ENCODE peak calls at places on chromosome 4, in ten cellular contexts. I, Y, O, V, W, C, G, Q, Z and E are unnamed samples.

GRCh38 chr4:25827373-25827772 is 35.4 kb downstream of the SEL1L3 start:
- DNase-seq in I (no peak), Y (no peak), O (no peak), V (no peak), W (no peak), C (no peak), G (no peak), Q (no peak), Z (no peak), E (no peak)

GRCh38 chr4:51963871-51964513 is 56.2 kb downstream of the LRRC66 start:
- DNase-seq in I (no peak), Y (no peak), O (no peak), V (no peak), W (no peak), C (no peak), G (no peak), Q (no peak), Z (no peak), E (no peak)

GRCh38 chr4:8534129-8534528 is 46.1 kb upstream of the GPR78 start:
- DNase-seq in I (no peak), Y (peak), O (peak), V (peak), W (no peak), C (peak), G (no peak), Q (peak), Z (peak), E (peak)

GRCh38 chr4:165874799-165875371 is 1.8 kb downstream of the TLL1 start:
- DNase-seq in I (no peak), Y (no peak), O (peak), V (no peak), W (no peak), C (peak), G (no peak), Q (peak), Z (no peak), E (peak)

GRCh38 chr4:140996757-140997156 is 136.5 kb downstream of the RNF150 start:
- DNase-seq in I (no peak), Y (peak), O (no peak), V (peak), W (no peak), C (peak), G (no peak), Q (no peak), Z (no peak), E (peak)

GRCh38 chr4:152063301-152064235 is 302.8 kb upstream of the GATB start:
- DNase-seq in I (no peak), Y (no peak), O (peak), V (peak), W (peak), C (no peak), G (peak), Q (peak), Z (no peak), E (no peak)

GRCh38 chr4:87354168-87355102 is 31.8 kb upstream of the HSD17B13 start:
- DNase-seq in I (no peak), Y (peak), O (no peak), V (peak), W (no peak), C (peak), G (no peak), Q (no peak), Z (no peak), E (peak)

GRCh38 chr4:89439533-89439932 is 131.9 kb upstream of the GPRIN3 start:
- DNase-seq in I (no peak), Y (no peak), O (no peak), V (peak), W (no peak), C (no peak), G (no peak), Q (no peak), Z (no peak), E (no peak)

GRCh38 chr4:127484101-127484500 is 148.7 kb upstream of the INTU start:
- DNase-seq in I (no peak), Y (no peak), O (no peak), V (no peak), W (no peak), C (no peak), G (no peak), Q (no peak), Z (no peak), E (no peak)

GRCh38 chr4:8294036-8294435 is 24.5 kb downstream of the HTRA3 start:
- DNase-seq in I (no peak), Y (no peak), O (no peak), V (no peak), W (no peak), C (no peak), G (no peak), Q (no peak), Z (no peak), E (no peak)

GRCh38 chr4:25535701-25536473 is 119.8 kb upstream of the SLC34A2 start:
- DNase-seq in I (no peak), Y (no peak), O (no peak), V (no peak), W (no peak), C (no peak), G (no peak), Q (no peak), Z (no peak), E (peak)

GRCh38 chr4:154332681-154333421 is 158.7 kb downstream of the DCHS2 start:
- DNase-seq in I (no peak), Y (no peak), O (peak), V (peak), W (peak), C (no peak), G (peak), Q (no peak), Z (no peak), E (peak)

GRCh38 chr4:57074753-57075152 is 35.4 kb downstream of the IGFBP7 start:
- DNase-seq in I (no peak), Y (peak), O (no peak), V (peak), W (no peak), C (peak), G (no peak), Q (peak), Z (no peak), E (peak)

GRCh38 chr4:154160925-154161324 is 330.7 kb downstream of the DCHS2 start:
- DNase-seq in I (no peak), Y (no peak), O (no peak), V (peak), W (no peak), C (no peak), G (no peak), Q (no peak), Z (no peak), E (no peak)

GRCh38 chr4:177574446-177574845 is 132.2 kb upstream of the AGA start:
- DNase-seq in I (no peak), Y (peak), O (no peak), V (peak), W (no peak), C (peak), G (no peak), Q (peak), Z (no peak), E (peak)

GRCh38 chr4:32472918-32473317 is 1752.7 kb downstream of the PCDH7 start:
- DNase-seq in I (no peak), Y (no peak), O (no peak), V (no peak), W (no peak), C (no peak), G (no peak), Q (no peak), Z (no peak), E (no peak)

GRCh38 chr4:186728631-186729271 is 5.1 kb upstream of the FAT1 start:
- DNase-seq in I (no peak), Y (no peak), O (no peak), V (peak), W (no peak), C (peak), G (no peak), Q (peak), Z (no peak), E (peak)

GRCh38 chr4:141133146-141134006 is at the start of gene RNF150:
- DNase-seq in I (peak), Y (peak), O (peak), V (peak), W (no peak), C (peak), G (no peak), Q (peak), Z (peak), E (peak)

GRCh38 chr4:140014284-140014683 is 139.7 kb downstream of the MAML3 start:
- DNase-seq in I (no peak), Y (no peak), O (no peak), V (peak), W (no peak), C (peak), G (no peak), Q (no peak), Z (no peak), E (peak)

GRCh38 chr4:90357117-90357710 is 230.0 kb downstream of the CCSER1 start:
- DNase-seq in I (peak), Y (peak), O (no peak), V (peak), W (no peak), C (peak), G (no peak), Q (peak), Z (peak), E (peak)

GRCh38 chr4:578451-579443 is 2.7 kb upstream of the TMEM271 start:
- DNase-seq in I (no peak), Y (no peak), O (no peak), V (no peak), W (no peak), C (no peak), G (no peak), Q (no peak), Z (no peak), E (no peak)

GRCh38 chr4:78417603-78418002 is 134.0 kb upstream of the ANXA3 start:
- DNase-seq in I (no peak), Y (no peak), O (no peak), V (no peak), W (no peak), C (no peak), G (no peak), Q (peak), Z (no peak), E (no peak)

GRCh38 chr4:82604522-82604921 is 42.7 kb upstream of the TMEM150C start:
- DNase-seq in I (no peak), Y (no peak), O (no peak), V (no peak), W (no peak), C (no peak), G (no peak), Q (no peak), Z (no peak), E (no peak)

GRCh38 chr4:17654701-17655100 is 40.3 kb downstream of the MED28 start:
- DNase-seq in I (no peak), Y (no peak), O (no peak), V (no peak), W (no peak), C (no peak), G (no peak), Q (no peak), Z (no peak), E (no peak)

GRCh38 chr4:16790508-16790907 is 107.9 kb downstream of the LDB2 start:
- DNase-seq in I (no peak), Y (no peak), O (no peak), V (peak), W (no peak), C (no peak), G (no peak), Q (no peak), Z (no peak), E (no peak)

GRCh38 chr4:75514949-75515612 is 808 bp downstream of the THAP6 start:
- DNase-seq in I (no peak), Y (no peak), O (no peak), V (no peak), W (peak), C (no peak), G (no peak), Q (no peak), Z (no peak), E (no peak)

GRCh38 chr4:152693875-152694274 is 14.1 kb upstream of the TMEM154 start:
- DNase-seq in I (no peak), Y (no peak), O (no peak), V (no peak), W (no peak), C (no peak), G (no peak), Q (no peak), Z (no peak), E (no peak)

GRCh38 chr4:169810325-169811323 is 52.9 kb upstream of the HPF1 start:
- DNase-seq in I (peak), Y (peak), O (peak), V (peak), W (peak), C (peak), G (no peak), Q (peak), Z (peak), E (peak)

GRCh38 chr4:188665466-188665865 is 526.2 kb downstream of the TRIML1 start:
- DNase-seq in I (peak), Y (no peak), O (no peak), V (no peak), W (no peak), C (no peak), G (no peak), Q (no peak), Z (no peak), E (no peak)

GRCh38 chr4:128528177-128528576 is 240.6 kb upstream of the PGRMC2 start:
- DNase-seq in I (no peak), Y (peak), O (no peak), V (peak), W (no peak), C (no peak), G (no peak), Q (no peak), Z (no peak), E (no peak)

GRCh38 chr4:2930821-2931764 is 32.1 kb downstream of the NOP14 start:
- DNase-seq in I (peak), Y (no peak), O (peak), V (no peak), W (no peak), C (no peak), G (no peak), Q (no peak), Z (peak), E (no peak)

GRCh38 chr4:77418333-77418732 is 187.3 kb upstream of the CXCL13 start:
- DNase-seq in I (no peak), Y (peak), O (peak), V (peak), W (no peak), C (no peak), G (no peak), Q (peak), Z (no peak), E (peak)

GRCh38 chr4:183657564-183657963 is 1.4 kb downstream of the RWDD4 start:
- DNase-seq in I (no peak), Y (no peak), O (no peak), V (peak), W (no peak), C (peak), G (no peak), Q (no peak), Z (no peak), E (no peak)

GRCh38 chr4:80035336-80035735 is 37.7 kb downstream of the ANTXR2 start:
- DNase-seq in I (no peak), Y (no peak), O (peak), V (no peak), W (no peak), C (no peak), G (no peak), Q (no peak), Z (no peak), E (no peak)

GRCh38 chr4:87978656-87979055 is 3.1 kb downstream of the SPP1 start:
- DNase-seq in I (peak), Y (peak), O (no peak), V (peak), W (no peak), C (peak), G (no peak), Q (no peak), Z (no peak), E (no peak)

GRCh38 chr4:14254252-14254651 is 626.7 kb upstream of the BOD1L1 start:
- DNase-seq in I (no peak), Y (peak), O (peak), V (peak), W (no peak), C (peak), G (no peak), Q (peak), Z (peak), E (peak)

GRCh38 chr4:30536231-30536630 is 183.9 kb upstream of the PCDH7 start:
- DNase-seq in I (no peak), Y (peak), O (no peak), V (peak), W (no peak), C (peak), G (no peak), Q (no peak), Z (no peak), E (peak)

GRCh38 chr4:68912807-68913206 is 38.8 kb downstream of the UGT2A3 start:
- DNase-seq in I (no peak), Y (no peak), O (no peak), V (no peak), W (no peak), C (no peak), G (no peak), Q (no peak), Z (no peak), E (no peak)